ENCODE peak calls at places on chromosomes 4 and X, in eight cellular contexts. M is activated CD8-positive, alpha-beta T cell treated with anti-CD3 and anti-CD28 coated beads, Interleukin-2, amount 10 ng/mL, durations not matched to agents 7 days and 5 days; F is T-helper 17 cell; I is naive B cell; H is CD4-positive, CD25-positive, alpha-beta regulatory T cell; X is stimulated activated effector memory CD8-positive, alpha-beta T cell treated with anti-CD3 and anti-CD28 coated beads, Interleukin-12 subunit alpha, Interleukin-12 subunit beta, amount 100 ng/mL, for 72 hours; T is body of pancreas; R is effector memory CD8-positive, alpha-beta T cell. K is an unnamed sample.

GRCh38 chr4:128229458-128229805 is 58.2 kb downstream of the PGRMC2 start:
- ATAC-seq in F (no peak), X (no peak), M (no peak), H (no peak), T (no peak), I (no peak), R (no peak), K (no peak)

GRCh38 chrX:69238153-69238959 is 73.1 kb upstream of the PJA1 start:
- ATAC-seq in R (no peak), T (no peak), H (no peak), F (no peak), M (no peak), I (no peak), X (no peak), K (no peak)

GRCh38 chr4:146643812-146644401 is 5.2 kb downstream of the POU4F2 start:
- ATAC-seq in T (no peak), R (no peak), F (no peak), X (no peak), I (no peak), M (no peak), H (no peak), K (no peak)

GRCh38 chrX:1242901-1243402 is 25.7 kb upstream of the CSF2RA start:
- ATAC-seq in T (no peak), H (no peak), X (peak), F (peak), R (no peak), M (peak), I (no peak), K (no peak)

GRCh38 chr4:94306713-94307112 is 35.9 kb downstream of the HPGDS start:
- ATAC-seq in M (no peak), T (no peak), X (no peak), I (no peak), F (no peak), H (no peak), R (no peak), K (no peak)

GRCh38 chrX:30693999-30694650 is 40.9 kb downstream of the GK start:
- ATAC-seq in I (no peak), T (no peak), F (no peak), R (no peak), X (no peak), H (no peak), M (no peak), K (no peak)

GRCh38 chrX:26253526-26253925 is 37.6 kb downstream of the MAGEB5 start:
- ATAC-seq in R (no peak), X (no peak), T (no peak), F (no peak), H (no peak), I (no peak), M (no peak), K (no peak)

GRCh38 chr4:142463195-142463594 is 382.9 kb downstream of the INPP4B start:
- ATAC-seq in M (no peak), F (no peak), T (no peak), I (no peak), R (no peak), H (no peak), X (no peak), K (no peak)

GRCh38 chr4:184851200-184851541 is 25.4 kb upstream of the ACSL1 start:
- ATAC-seq in X (peak), T (no peak), H (no peak), M (peak), I (peak), F (peak), R (peak), K (peak)

K was measured in stimulated activated memory B cell treated with anti-CD40 and anti-IgM and Interleukin-4, amounts not matched to agents 10 μg/mL and 1 μg/mL and 100 μg/mL, for 72 hours.